ENCODE peak calls at places on chromosomes 4 and X, in four cellular contexts. O, I, M and A are unnamed samples.

GRCh38 chr4:1978741-1979476 is 29.9 kb downstream of the NELFA start:
- DNase-seq in O (no peak), I (no peak), M (no peak), A (no peak)

GRCh38 chrX:153984351-153985178 is 12.0 kb downstream of the TMEM187 start:
- DNase-seq in O (no peak), I (peak; percentile 61), M (peak; percentile 61), A (no peak)

GRCh38 chr4:22487333-22487732 is 28.5 kb downstream of the ADGRA3 start:
- DNase-seq in O (no peak), I (no peak), M (no peak), A (no peak)

GRCh38 chr4:20283039-20283438 is 31.3 kb downstream of the SLIT2 start:
- DNase-seq in O (no peak), I (no peak), M (no peak), A (no peak)

GRCh38 chr4:102420563-102421221 is 75.4 kb upstream of the SLC39A8 start:
- DNase-seq in O (no peak), I (no peak), M (no peak), A (no peak)

GRCh38 chr4:1075809-1076524 is 37.4 kb downstream of the RNF212 start:
- DNase-seq in O (no peak), I (no peak), M (no peak), A (no peak)

GRCh38 chrX:17242470-17242869 is 132.5 kb upstream of the NHS start:
- DNase-seq in O (peak; percentile 72), I (peak; percentile 11), M (no peak), A (peak; percentile 22)

GRCh38 chr4:93436000-93436626 is 392.4 kb upstream of the ATOH1 start:
- DNase-seq in O (no peak), I (no peak), M (no peak), A (no peak)

GRCh38 chr4:157996598-157996997 is 176.2 kb downstream of the GASK1B start:
- DNase-seq in O (no peak), I (no peak), M (no peak), A (no peak)

GRCh38 chrX:19805054-19805690 is 82.2 kb downstream of the SH3KBP1 start:
- DNase-seq in O (no peak), I (peak; percentile 14), M (no peak), A (peak; percentile 49)